ENCODE peak calls at places on chromosomes 3 and 15, in five cellular contexts. X is lower leg skin, B is spleen, M is neural progenitor cell, S is astrocyte of the spinal cord. L is an unnamed sample.

GRCh38 chr15:56492786-56493555 is 28.0 kb upstream of the MNS1 start:
- DNase-seq in B (no peak), X (no peak), M (no peak), S (no peak), L (no peak)

GRCh38 chr3:47577583-47578118 is 1.0 kb downstream of the CSPG5 start:
- DNase-seq in M (peak), X (no peak), S (no peak), B (peak), L (no peak)

GRCh38 chr3:114666613-114667012 is 372.8 kb downstream of the TIGIT start:
- DNase-seq in B (no peak), S (no peak), M (no peak), X (no peak), L (no peak)

GRCh38 chr3:112338021-112338726 is 5.2 kb downstream of the CD200 start:
- DNase-seq in B (no peak), S (no peak), X (no peak), M (no peak), L (no peak)

GRCh38 chr3:197175503-197175902 is 122.9 kb downstream of the DLG1 start:
- DNase-seq in M (no peak), B (no peak), X (no peak), S (no peak), L (no peak)

GRCh38 chr3:114093596-114093995 is 37.1 kb downstream of the QTRT2 start:
- DNase-seq in B (no peak), M (no peak), X (no peak), S (peak), L (peak)

GRCh38 chr3:46239301-46239938 is 2.8 kb upstream of the CCR3 start:
- DNase-seq in S (no peak), X (no peak), B (no peak), M (no peak), L (no peak)

GRCh38 chr3:190169877-190170276 is 49.2 kb upstream of the P3H2 start:
- DNase-seq in X (no peak), S (no peak), M (no peak), B (no peak), L (no peak)

DNA sequence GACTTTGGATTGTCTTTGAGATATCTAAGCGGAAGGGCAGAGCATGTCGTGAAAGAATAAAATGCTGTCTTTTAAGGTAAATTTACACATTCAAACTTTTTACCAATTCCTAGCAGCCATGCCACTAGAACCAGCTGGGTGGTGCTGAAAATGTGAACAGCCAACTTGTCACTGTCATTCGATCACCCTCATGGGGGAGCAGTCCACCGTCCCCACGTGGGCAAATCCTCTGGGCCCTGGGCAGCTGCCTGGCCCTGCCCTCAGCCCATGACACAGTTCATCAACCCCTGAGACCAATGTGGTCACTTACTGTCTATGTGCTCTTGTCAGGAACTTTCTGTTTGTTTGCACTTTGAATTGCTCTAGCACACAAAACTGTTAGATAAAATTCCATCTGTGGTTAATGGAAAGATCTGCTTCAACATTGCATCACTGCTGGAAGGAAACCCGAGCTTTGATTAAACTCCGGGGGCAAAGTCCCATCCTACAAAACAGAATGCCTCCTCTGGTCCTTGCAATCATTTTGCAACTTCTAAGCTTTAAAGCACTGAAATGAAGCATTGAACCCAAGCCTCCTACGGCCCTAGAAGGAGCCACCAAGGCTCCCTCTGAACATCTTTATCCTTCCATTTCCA is 50.1 kb downstream of the PCSK6 start:
- DNase-seq in M (no peak), S (no peak), B (peak), X (peak), L (no peak)
- H3K4me3 ChIP-seq in M (no peak), S (no peak), B (no peak), X (no peak), L (no peak)

GRCh38 chr3:15693340-15693739 is 91.8 kb downstream of the BTD start:
- DNase-seq in M (no peak), X (no peak), B (no peak), S (peak), L (no peak)
- TF ChIP-seq CTCF in M (no peak), X (no peak), B (no peak), S (peak), L (no peak)

GRCh38 chr15:61685513-61685912 is 374.7 kb downstream of the VPS13C start:
- DNase-seq in X (no peak), B (no peak), M (no peak), S (no peak), L (no peak)

GRCh38 chr15:61682891-61683500 is 377.3 kb downstream of the VPS13C start:
- DNase-seq in X (no peak), B (no peak), M (no peak), S (no peak), L (no peak)

GRCh38 chr15:61687124-61687523 is 373.1 kb downstream of the VPS13C start:
- DNase-seq in M (no peak), B (no peak), S (no peak), X (no peak), L (no peak)

GRCh38 chr15:61685971-61686370 is 374.3 kb downstream of the VPS13C start:
- DNase-seq in B (no peak), X (no peak), S (no peak), M (no peak), L (no peak)

GRCh38 chr15:61684749-61685467 is 375.3 kb downstream of the VPS13C start:
- DNase-seq in M (no peak), X (no peak), S (no peak), B (no peak), L (no peak)
- H3K4me3 ChIP-seq in M (no peak), X (no peak), S (no peak), B (no peak), L (no peak)

GRCh38 chr3:41502461-41502860 is 303.2 kb downstream of the CTNNB1 start:
- DNase-seq in X (no peak), M (no peak), S (no peak), B (no peak), L (no peak)

GRCh38 chr3:41507336-41508062 is 308.2 kb downstream of the CTNNB1 start:
- DNase-seq in B (no peak), X (no peak), S (peak), M (no peak), L (no peak)

GRCh38 chr3:41503998-41504623 is 304.8 kb downstream of the CTNNB1 start:
- DNase-seq in X (no peak), B (no peak), S (no peak), M (no peak), L (no peak)

GRCh38 chr3:41508063-41508696 is 308.9 kb downstream of the CTNNB1 start:
- DNase-seq in M (no peak), S (peak), X (no peak), B (no peak), L (no peak)
- TF ChIP-seq CTCF in M (peak), S (peak), X (no peak), B (no peak), L (no peak)

GRCh38 chr3:66153961-66154923 is 66.6 kb upstream of the SLC25A26 start:
- DNase-seq in S (peak), M (peak), B (no peak), X (no peak), L (no peak)
- H3K4me3 ChIP-seq in S (peak), M (peak), B (no peak), X (no peak), L (peak)

GRCh38 chr3:25653322-25653721 is 11.4 kb downstream of the TOP2B start:
- DNase-seq in S (no peak), X (no peak), M (no peak), B (no peak), L (no peak)
- TF ChIP-seq CTCF in S (no peak), X (no peak), M (no peak), B (no peak), L (no peak)

DNA sequence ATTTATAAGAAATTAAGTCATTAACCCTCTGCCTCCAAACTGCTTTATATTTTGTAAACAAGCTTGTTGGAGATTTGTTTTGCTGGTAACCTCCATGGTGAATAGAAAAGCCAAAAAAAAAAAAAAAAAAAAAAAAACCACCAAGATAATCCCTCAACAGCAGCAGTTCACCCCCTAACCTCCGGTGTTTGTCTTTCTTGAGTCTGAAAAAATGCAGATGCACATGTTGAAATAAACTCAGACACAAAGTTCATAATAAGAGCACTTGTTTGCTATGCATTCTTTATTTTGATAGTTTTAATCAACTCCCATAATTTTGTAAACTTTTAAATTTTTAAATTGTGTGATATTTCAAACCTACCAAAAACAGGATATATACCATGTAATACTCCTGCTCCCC is 1.8 kb upstream of the PLCH1 start:
- DNase-seq in S (no peak), B (no peak), M (peak), X (no peak), L (no peak)
- H3K4me3 ChIP-seq in S (no peak), B (no peak), M (peak), X (no peak), L (no peak)

GRCh38 chr3:12049675-12050074 is 45.5 kb downstream of the SYN2 start:
- DNase-seq in X (no peak), B (no peak), S (peak), M (peak), L (no peak)

GRCh38 chr3:12042638-12043037 is 38.5 kb downstream of the SYN2 start:
- DNase-seq in S (no peak), B (no peak), M (no peak), X (no peak), L (no peak)

GRCh38 chr3:12044860-12045259 is 40.7 kb downstream of the SYN2 start:
- DNase-seq in M (no peak), X (no peak), B (no peak), S (no peak), L (no peak)

GRCh38 chr3:12041476-12041875 is 37.3 kb downstream of the SYN2 start:
- DNase-seq in X (no peak), B (no peak), M (no peak), S (no peak), L (no peak)

GRCh38 chr3:12046406-12046805 is 42.2 kb downstream of the SYN2 start:
- DNase-seq in M (peak), B (no peak), S (peak), X (no peak), L (no peak)
- TF ChIP-seq CTCF in M (peak), B (no peak), S (peak), X (no peak), L (peak)

DNA sequence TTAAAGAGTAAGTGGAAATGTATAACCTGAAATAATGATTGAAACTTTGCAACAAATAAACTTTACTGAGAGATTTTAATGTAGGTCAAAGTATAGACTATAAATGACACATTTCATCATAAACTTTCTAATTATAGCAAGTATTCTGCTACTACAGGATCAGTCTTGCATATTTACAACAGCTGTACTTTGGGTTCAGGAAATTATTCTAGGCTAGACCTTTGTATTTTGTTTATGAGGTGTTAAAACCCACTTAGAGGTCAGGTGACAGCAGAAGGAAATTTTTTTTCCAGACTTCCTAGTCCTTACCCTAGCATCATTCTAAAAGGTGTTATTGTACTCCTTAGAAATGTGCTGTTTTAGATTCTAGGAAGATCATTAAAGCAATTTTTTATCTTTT is 2.3 kb downstream of the RNF7 start:
- DNase-seq in M (no peak), S (no peak), X (no peak), B (no peak), L (no peak)
- H3K4me3 ChIP-seq in M (peak), S (no peak), X (no peak), B (peak), L (no peak)

L was measured in tibial nerve.